ENCODE peak calls at places on chromosomes 13 and 19, in five cellular contexts. F, R, J, A and S are unnamed samples.
A peak's percentile ranks its signal among the peaks of the same experiment; 100 is the strongest.

GRCh38 chr19:46635920-46636761 is at the start of gene GNG8:
- DNase-seq in F (no peak), R (no peak), J (peak; percentile 72), A (no peak), S (no peak)

GRCh38 chr13:98974053-98974452 is 3.8 kb downstream of the DOCK9 start:
- DNase-seq in F (no peak), R (no peak), J (no peak), A (no peak), S (no peak)

GRCh38 chr13:48942131-48942530 is 33.6 kb upstream of the FNDC3A start:
- DNase-seq in F (no peak), R (peak; percentile 82), J (no peak), A (peak; percentile 64), S (peak; percentile 23)

GRCh38 chr13:83499286-83499685 is 383.0 kb downstream of the SLITRK1 start:
- DNase-seq in F (no peak), R (peak; percentile 67), J (no peak), A (no peak), S (no peak)

GRCh38 chr13:113547248-113547971 is 37.1 kb upstream of the TFDP1 start:
- DNase-seq in F (peak; percentile 28), R (peak; percentile 86), J (no peak), A (peak; percentile 49), S (peak; percentile 47)

GRCh38 chr13:40235160-40235796 is 431.2 kb downstream of the FOXO1 start:
- DNase-seq in F (no peak), R (peak; percentile 93), J (no peak), A (no peak), S (no peak)

GRCh38 chr13:20219585-20219984 is 12.5 kb downstream of the GJB6 start:
- DNase-seq in F (no peak), R (no peak), J (no peak), A (no peak), S (no peak)

GRCh38 chr13:42525035-42525504 is 48.9 kb upstream of the TNFSF11 start:
- DNase-seq in F (no peak), R (peak; percentile 72), J (no peak), A (peak; percentile 79), S (peak; percentile 44)

GRCh38 chr19:49133621-49134454 is 14.5 kb downstream of the PPFIA3 start:
- DNase-seq in F (peak; percentile 85), R (peak; percentile 66), J (peak; percentile 67), A (peak; percentile 58), S (peak; percentile 40)
- H3K4me3 ChIP-seq in F (peak overlapping the region; percentile 50), R (peak overlapping the region; percentile 3), J (peak overlapping the region; percentile 26), A (peak overlapping the region; percentile 22), S (peak overlapping the region; percentile 15)

GRCh38 chr13:36432106-36432544 is at the start of gene CCNA1:
- DNase-seq in F (peak; percentile 58), R (peak; percentile 42), J (peak; percentile 92), A (peak; percentile 44), S (no peak)
- H3K4me3 ChIP-seq in F (peak within 1 kb of the TSS; percentile 55), R (peak within 1 kb of the TSS; percentile 57), J (peak within 1 kb of the TSS; percentile 87), A (peak within 1 kb of the TSS; percentile 62), S (peak within 1 kb of the TSS; percentile 20)

GRCh38 chr19:15433519-15434069 is 14.8 kb upstream of the AKAP8L start:
- DNase-seq in F (no peak), R (no peak), J (no peak), A (no peak), S (no peak)
- H3K4me3 ChIP-seq in F (peak overlapping the region; percentile 93), R (no peak overlapping the region), J (peak overlapping the region; percentile 97), A (peak overlapping the region; percentile 62), S (peak overlapping the region; percentile 70)

DNA sequence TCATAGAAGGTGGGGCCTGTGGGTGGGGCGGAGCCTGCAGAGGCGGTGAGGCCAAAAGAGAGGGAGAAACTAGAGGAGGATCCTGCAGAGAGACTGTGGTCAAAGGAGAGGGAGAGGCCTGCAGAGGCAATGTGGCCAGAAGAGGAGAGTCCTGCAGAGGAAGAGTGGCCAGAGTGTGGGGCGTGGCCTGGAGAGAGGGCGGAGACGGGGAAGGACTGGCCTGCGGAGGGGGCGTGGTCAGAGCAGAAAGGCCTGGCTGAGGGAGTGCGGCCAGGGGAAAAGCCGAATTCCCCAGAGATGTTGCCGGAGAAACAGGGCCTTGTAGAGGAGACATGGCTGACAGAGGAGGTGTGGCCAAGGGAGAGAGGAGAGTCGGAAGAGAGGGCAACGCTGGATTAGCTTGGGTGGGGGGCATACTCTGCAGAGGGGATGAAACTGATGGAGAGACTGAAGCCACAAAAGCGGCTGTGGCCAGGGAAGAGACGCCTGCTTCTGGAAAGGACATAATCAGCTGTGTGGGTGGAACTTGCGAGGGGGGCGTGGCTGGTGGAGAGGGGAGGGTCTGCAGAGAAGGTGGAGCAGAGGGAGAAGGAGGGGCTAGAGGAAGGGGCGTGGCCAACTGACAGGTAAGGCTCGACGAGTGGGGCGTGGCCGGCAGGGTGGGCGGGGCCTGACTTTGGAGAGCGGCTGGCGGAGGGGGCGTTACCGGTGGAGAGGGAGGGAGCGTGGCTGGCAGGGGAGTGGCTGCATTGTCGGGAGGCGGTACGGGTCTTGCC is 2.5 kb downstream of the PRR36 start:
- DNase-seq in F (peak; percentile 96), R (peak; percentile 90), J (peak; percentile 99), A (peak; percentile 95), S (peak; percentile 89)
- H3K4me3 ChIP-seq in F (peak overlapping the region; percentile 29), R (peak overlapping the region; percentile 36), J (no peak overlapping the region), A (peak overlapping the region; percentile 51), S (peak overlapping the region; percentile 43)

GRCh38 chr19:6533746-6534418 is 3.1 kb downstream of the TNFSF9 start:
- DNase-seq in F (no peak), R (no peak), J (no peak), A (no peak), S (no peak)

GRCh38 chr19:6531163-6531955 is 533 bp downstream of the TNFSF9 start:
- DNase-seq in F (no peak), R (no peak), J (no peak), A (no peak), S (no peak)

GRCh38 chr19:6533000-6533328 is 2.1 kb downstream of the TNFSF9 start:
- DNase-seq in F (no peak), R (no peak), J (no peak), A (no peak), S (no peak)

GRCh38 chr19:6531956-6532243 is 1.1 kb downstream of the TNFSF9 start:
- DNase-seq in F (no peak), R (no peak), J (no peak), A (no peak), S (no peak)

DNA sequence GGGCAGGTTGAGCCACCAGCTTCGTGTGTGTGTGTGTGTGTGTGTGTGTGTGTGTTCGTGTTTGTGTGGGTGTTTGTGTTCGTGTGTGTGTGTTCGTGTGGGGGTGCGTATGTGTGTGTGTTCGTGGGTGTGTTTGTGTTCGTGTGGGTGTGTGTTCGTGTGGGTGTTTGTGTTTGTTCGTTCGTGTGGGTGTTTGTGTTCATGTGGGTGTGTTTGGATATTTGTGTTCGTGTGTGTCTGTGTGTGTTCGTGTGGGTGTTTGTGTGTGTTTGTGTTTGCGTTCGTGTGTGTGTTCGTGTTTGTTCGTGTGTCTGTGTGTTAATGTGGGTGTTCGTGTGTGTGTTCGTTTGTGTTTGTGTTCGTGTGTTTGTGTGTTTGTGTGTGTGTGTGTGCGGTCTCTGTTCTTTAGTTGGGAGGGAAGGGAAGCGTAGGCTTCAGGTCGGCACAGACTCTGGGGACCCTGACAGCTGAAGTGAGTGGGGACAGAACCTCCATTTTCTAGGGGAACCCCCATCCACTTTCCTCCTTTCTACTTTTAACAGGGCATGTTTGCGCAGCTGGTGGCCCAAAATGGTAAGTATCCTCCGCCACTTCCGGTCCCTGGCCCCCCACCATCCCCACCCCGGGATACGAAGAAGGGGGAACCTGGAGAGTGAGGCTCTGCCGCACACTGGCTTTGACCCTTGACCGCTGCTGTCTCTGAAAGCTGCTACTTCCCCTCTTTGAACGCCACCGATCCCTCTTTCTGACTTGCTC is 1.6 kb downstream of the TNFSF9 start:
- DNase-seq in F (peak; percentile 59), R (no peak), J (no peak), A (no peak), S (no peak)
- H3K4me3 ChIP-seq in F (peak overlapping the region; percentile 64), R (no peak overlapping the region), J (peak overlapping the region; percentile 30), A (no peak overlapping the region), S (peak overlapping the region; percentile 92)

DNA sequence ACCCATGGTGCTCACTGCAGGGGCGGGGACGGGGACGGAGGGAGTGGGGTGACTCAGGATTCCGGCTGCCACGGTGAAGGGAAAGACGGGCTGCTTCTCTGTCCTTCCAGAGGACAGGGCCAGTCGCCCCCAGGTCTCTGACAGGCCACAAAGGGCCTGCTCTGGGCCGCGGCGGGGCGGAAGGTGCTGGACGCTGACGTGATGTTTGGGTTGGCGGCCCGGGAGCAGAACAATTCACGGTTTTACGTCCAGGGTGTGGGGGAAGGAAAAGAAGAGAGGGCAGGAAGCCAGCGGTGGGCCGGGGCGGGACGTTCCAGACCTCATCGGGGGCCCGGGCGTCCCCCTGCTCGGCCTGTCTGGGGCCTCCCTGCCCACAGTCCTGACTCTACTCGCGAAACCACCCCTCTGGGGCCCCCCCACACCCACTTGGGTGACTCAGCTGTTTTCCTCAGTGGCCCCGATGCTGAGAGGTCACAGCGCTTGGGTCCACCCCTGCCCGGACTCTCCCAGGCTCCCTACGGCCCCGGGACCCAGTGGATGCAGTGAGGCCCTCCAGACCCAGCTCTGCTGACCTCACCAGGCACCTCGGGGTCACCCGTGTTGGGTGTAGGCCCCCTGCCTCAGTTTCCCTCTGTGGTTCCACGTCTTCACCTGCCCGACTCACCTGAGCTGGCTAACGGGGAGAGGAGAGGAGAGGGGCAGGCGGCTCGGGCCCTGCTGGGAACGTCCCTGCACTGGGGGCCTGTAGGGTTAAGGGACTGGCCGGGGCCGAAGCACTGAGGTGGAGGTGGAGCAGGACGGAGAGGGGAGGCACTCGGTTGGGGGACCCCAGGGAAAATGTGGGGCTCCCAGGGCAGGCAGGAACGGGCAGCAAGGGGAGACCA is 29.2 kb downstream of the PIP5K1C start:
- DNase-seq in F (peak; percentile 69), R (peak; percentile 80), J (no peak), A (peak; percentile 89), S (peak; percentile 64)
- H3K4me3 ChIP-seq in F (peak overlapping the region; percentile 36), R (peak overlapping the region; percentile 3), J (no peak overlapping the region), A (peak overlapping the region; percentile 31), S (peak overlapping the region; percentile 43)